ENCODE peak calls at places on chromosomes 12 and 14, in seven cellular contexts. U, Q, W, T, Z, P and S are unnamed samples.

GRCh38 chr14:92680781-92681650 is 67.4 kb downstream of the LGMN start:
- DNase-seq in Q (peak), P (peak), W (no peak), Z (peak), T (peak), U (peak), S (no peak)

GRCh38 chr12:110680032-110680431 is 8.9 kb downstream of the HVCN1 start:
- DNase-seq in T (no peak), P (no peak), Z (no peak), W (no peak), Q (no peak), U (no peak), S (no peak)

GRCh38 chr12:67989184-67989965 is at the start of gene IFNG-AS1:
- DNase-seq in T (no peak), Q (no peak), W (no peak), U (no peak), Z (no peak), P (no peak), S (no peak)

GRCh38 chr12:88571543-88571942 is 8.7 kb downstream of the KITLG start:
- DNase-seq in Q (no peak), T (no peak), U (no peak), P (no peak), W (no peak), Z (peak), S (no peak)

GRCh38 chr14:95526483-95527391 is 8.1 kb upstream of the GLRX5 start:
- DNase-seq in Q (no peak), P (no peak), Z (no peak), U (no peak), W (no peak), T (no peak), S (no peak)

GRCh38 chr14:63204407-63205280 is at the start of gene RHOJ:
- DNase-seq in Q (no peak), P (peak), Z (no peak), W (no peak), T (no peak), U (peak), S (no peak)

GRCh38 chr12:54786081-54786480 is 68.2 kb upstream of the MUCL1 start:
- DNase-seq in Z (no peak), P (no peak), T (no peak), U (no peak), W (no peak), Q (no peak), S (no peak)

GRCh38 chr14:37591311-37591940 is 3.6 kb downstream of the FOXA1 start:
- DNase-seq in T (peak), Z (no peak), Q (no peak), W (no peak), P (no peak), U (peak), S (no peak)

GRCh38 chr12:11741434-11742092 is 92.1 kb downstream of the ETV6 start:
- DNase-seq in Q (no peak), W (no peak), P (no peak), U (no peak), Z (no peak), T (no peak), S (no peak)

GRCh38 chr14:68851078-68851477 is 58.2 kb upstream of the ZFP36L1 start:
- DNase-seq in Z (no peak), W (no peak), U (no peak), Q (no peak), P (no peak), T (no peak), S (no peak)

GRCh38 chr14:88503754-88504406 is 50.9 kb downstream of the PTPN21 start:
- DNase-seq in P (no peak), T (no peak), U (no peak), Q (no peak), W (no peak), Z (no peak), S (no peak)

GRCh38 chr12:94263011-94263786 is 114.8 kb downstream of the PLXNC1 start:
- DNase-seq in T (peak), U (no peak), Q (no peak), P (no peak), Z (no peak), W (no peak), S (no peak)

GRCh38 chr14:35140718-35141581 is 18.6 kb downstream of the PRORP start:
- DNase-seq in P (no peak), Q (no peak), W (no peak), Z (no peak), U (no peak), T (no peak), S (no peak)
- TF ChIP-seq CTCF in P (no peak), Q (no peak), W (no peak), Z (no peak), U (no peak), T (no peak), S (no peak)

DNA sequence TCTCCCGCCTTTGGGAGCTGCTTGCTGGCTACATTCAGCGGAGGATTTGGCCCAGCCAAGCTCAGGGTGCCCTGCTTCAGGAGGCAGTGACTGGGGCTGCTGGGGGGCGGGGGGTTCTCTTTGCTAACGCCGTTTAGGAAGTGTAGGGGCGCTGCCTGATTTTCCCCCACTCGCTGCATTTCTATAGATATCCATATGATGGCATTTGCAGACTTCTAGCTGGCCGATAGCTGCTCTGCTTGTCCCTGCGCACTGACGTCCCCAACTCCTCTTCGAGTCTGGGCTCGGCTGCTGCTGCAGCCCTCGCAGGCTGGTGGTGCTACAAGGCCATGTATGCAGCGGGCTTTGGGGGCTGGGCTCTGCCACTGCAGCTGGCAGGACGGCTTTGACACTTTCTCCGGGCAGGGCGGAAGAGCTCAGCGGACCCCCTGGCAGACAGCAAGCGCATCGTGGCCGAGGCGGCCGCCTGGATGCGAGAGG is 3.1 kb downstream of the LRFN5 start:
- DNase-seq in T (no peak), P (peak), Q (peak), U (peak), W (no peak), Z (no peak), S (no peak)
- TF ChIP-seq CTCF in T (no peak), P (peak), Q (no peak), U (peak), W (peak), Z (no peak), S (no peak)

DNA sequence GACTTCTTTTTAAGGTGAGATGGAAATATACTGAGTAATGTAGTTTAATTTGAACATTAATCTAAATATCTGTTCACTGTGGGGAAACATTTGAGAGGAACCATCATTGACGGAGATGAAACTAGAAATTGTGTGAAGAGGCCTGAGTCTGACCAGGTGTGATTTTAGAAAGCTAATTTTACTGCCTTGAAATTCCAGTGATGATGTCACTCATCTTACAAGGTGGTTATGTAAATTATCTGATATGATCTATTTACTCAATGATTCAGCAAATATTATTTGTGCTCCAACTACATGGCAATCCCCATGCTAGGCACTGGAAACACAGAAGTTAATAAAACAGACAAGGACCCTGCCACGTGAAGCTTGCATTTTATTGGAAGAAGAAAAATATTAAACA is 435.7 kb upstream of the DCN start:
- DNase-seq in Z (no peak), P (no peak), W (no peak), U (no peak), T (no peak), Q (no peak), S (no peak)
- TF ChIP-seq CTCF in Z (no peak), P (no peak), W (no peak), U (no peak), T (no peak), Q (no peak), S (no peak)

DNA sequence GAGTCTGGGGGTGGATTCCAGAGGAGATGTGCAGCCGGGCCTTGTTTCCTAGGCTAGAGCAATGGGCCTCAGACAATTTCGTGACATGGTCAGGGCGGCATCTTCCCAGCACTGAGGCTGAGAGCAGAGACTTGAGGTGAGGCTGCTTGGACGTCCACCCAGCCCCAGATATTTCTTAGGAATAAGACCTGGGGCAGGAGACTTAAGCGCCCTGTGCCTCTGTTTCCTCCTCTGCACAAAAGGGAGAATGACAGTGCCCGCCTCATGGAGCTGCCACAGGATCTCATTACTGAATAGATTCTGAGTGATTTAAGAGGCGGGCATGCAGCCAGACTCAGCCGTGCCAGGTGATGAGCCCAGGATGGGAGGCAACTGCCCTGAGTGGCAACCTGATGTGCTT is 297.9 kb upstream of the SFSWAP start:
- DNase-seq in W (no peak), Z (no peak), Q (no peak), T (no peak), U (no peak), P (no peak), S (no peak)
- TF ChIP-seq CTCF in W (no peak), Z (no peak), Q (no peak), T (no peak), U (no peak), P (no peak), S (no peak)